ENCODE peak calls at places on chromosomes 11 and 22, in six cellular contexts. D, K, H, M, A and Y are unnamed samples.

GRCh38 chr11:110759972-110760381 is 47.7 kb upstream of the ARHGAP20 start:
- DNase-seq in H (no peak), M (peak), D (no peak), A (no peak), K (no peak), Y (no peak)

GRCh38 chr11:4921796-4922195 is 2.3 kb downstream of the OR51G1 start:
- DNase-seq in D (no peak), K (no peak), A (no peak), H (no peak), M (no peak), Y (no peak)

GRCh38 chr11:66443602-66444001 is 5.0 kb upstream of the MRPL11 start:
- DNase-seq in H (no peak), K (no peak), M (peak), A (no peak), D (no peak), Y (no peak)

GRCh38 chr11:130001491-130002351 is 914 bp downstream of the PRDM10 start:
- DNase-seq in A (peak), H (peak), M (no peak), K (peak), D (no peak), Y (peak)

GRCh38 chr22:22080270-22080669 is 97.7 kb upstream of the TOP3B start:
- DNase-seq in D (no peak), M (no peak), A (no peak), H (no peak), K (no peak), Y (no peak)

GRCh38 chr22:45242778-45243191 is 2.1 kb upstream of the KIAA0930 start:
- DNase-seq in A (no peak), H (peak), M (no peak), D (no peak), K (no peak), Y (no peak)

GRCh38 chr11:32333335-32333991 is 101.9 kb downstream of the WT1 start:
- DNase-seq in H (peak), D (peak), A (no peak), K (no peak), M (no peak), Y (peak)

GRCh38 chr22:33337524-33337923 is 279.3 kb upstream of the SYN3 start:
- DNase-seq in M (no peak), A (no peak), H (peak), D (no peak), K (no peak), Y (no peak)

GRCh38 chr11:18749681-18750319 is 23.8 kb upstream of the IGSF22 start:
- DNase-seq in K (no peak), M (peak), D (peak), H (peak), A (no peak), Y (no peak)

GRCh38 chr11:6320411-6321207 is at the start of gene CAVIN3:
- DNase-seq in D (peak), K (no peak), H (peak), A (peak), M (peak), Y (no peak)

GRCh38 chr22:17501679-17502285 is 61.5 kb upstream of the SLC25A18 start:
- DNase-seq in K (peak), A (no peak), M (peak), H (peak), D (peak), Y (peak)

GRCh38 chr11:61863548-61864081 is 27.7 kb downstream of the FADS3 start:
- DNase-seq in M (no peak), A (no peak), K (no peak), H (no peak), D (no peak), Y (no peak)

GRCh38 chr11:132114185-132114584 is 743.8 kb downstream of the NTM start:
- DNase-seq in A (no peak), D (peak), K (no peak), H (no peak), M (no peak), Y (no peak)

GRCh38 chr11:469684-470667 is 19.9 kb downstream of the PTDSS2 start:
- DNase-seq in D (peak), A (no peak), H (no peak), M (no peak), K (no peak), Y (no peak)

GRCh38 chr11:3747704-3748103 is 49.6 kb downstream of the NUP98 start:
- DNase-seq in A (no peak), D (no peak), H (no peak), K (no peak), M (no peak), Y (no peak)

GRCh38 chr22:23884133-23884532 is 10.1 kb upstream of the MIF start:
- DNase-seq in D (peak), A (no peak), H (no peak), M (no peak), K (no peak), Y (no peak)